ENCODE peak calls at places on chromosomes 2 and 18, in seven cellular contexts. J is H4; N is T-helper 1 cell; X is endothelial cell; A is WTC11; Q is activated CD4-positive, alpha-beta T cell treated with anti-CD3 and anti-CD28 coated beads, Interleukin-2, amount 50 U/mL, for 48 hours; B is effector memory CD8-positive, alpha-beta T cell. C is an unnamed sample.
A peak's percentile ranks its signal among the peaks of the same experiment; 100 is the strongest.

GRCh38 chr2:207385903-207386302 is 143.9 kb upstream of the CREB1 start:
- DNase-seq in J (peak; percentile 21), B (no peak), Q (no peak), A (no peak), N (no peak), X (no peak), C (no peak)

GRCh38 chr2:241844831-241845578 is 13.7 kb downstream of the PDCD1 start:
- DNase-seq in X (no peak), J (no peak), Q (no peak), B (no peak), N (no peak), A (no peak), C (no peak)

GRCh38 chr2:197073701-197074433 is 147.4 kb upstream of the PGAP1 start:
- DNase-seq in J (no peak), N (no peak), B (no peak), Q (no peak), A (no peak), X (no peak), C (peak; percentile 94)

GRCh38 chr2:229920011-229920781 is 1.6 kb downstream of the TRIP12 start:
- DNase-seq in B (peak; percentile 55), N (peak; percentile 17), Q (peak; percentile 25), A (no peak), J (no peak), X (peak; percentile 12), C (no peak)

GRCh38 chr2:23423062-23423872 is 38.3 kb downstream of the KLHL29 start:
- DNase-seq in A (peak; percentile 22), N (no peak), Q (no peak), X (no peak), B (no peak), J (no peak), C (no peak)

GRCh38 chr2:26752636-26753035 is 11.4 kb upstream of the SLC35F6 start:
- DNase-seq in N (no peak), A (no peak), J (no peak), B (no peak), Q (no peak), X (no peak), C (no peak)

GRCh38 chr18:44423826-44424225 is 256.9 kb upstream of the SETBP1 start:
- DNase-seq in N (no peak), X (no peak), Q (no peak), B (no peak), A (no peak), J (no peak), C (no peak)

GRCh38 chr2:165176780-165177179 is 27.1 kb downstream of the SCN3A start:
- DNase-seq in J (no peak), Q (no peak), A (no peak), B (no peak), N (no peak), X (no peak), C (no peak)

GRCh38 chr2:24342110-24342910 is 18.0 kb downstream of the ITSN2 start:
- DNase-seq in N (no peak), Q (no peak), J (no peak), B (no peak), A (no peak), X (no peak), C (no peak)

GRCh38 chr2:19774788-19775156 is 127.0 kb downstream of the TTC32 start:
- DNase-seq in N (no peak), Q (no peak), X (no peak), B (no peak), J (no peak), A (peak; percentile 17), C (no peak)

GRCh38 chr2:65020943-65021528 is 31.8 kb downstream of the SLC1A4 start:
- DNase-seq in Q (no peak), N (no peak), J (no peak), A (no peak), B (no peak), X (no peak), C (peak; percentile 79)

GRCh38 chr2:163345795-163346573 is 389.8 kb downstream of the FIGN start:
- DNase-seq in N (no peak), X (peak; percentile 46), B (no peak), Q (no peak), J (peak; percentile 54), A (no peak), C (no peak)

GRCh38 chr2:37388074-37388473 is 43.6 kb downstream of the QPCT start:
- DNase-seq in X (no peak), B (no peak), A (no peak), J (no peak), Q (no peak), N (no peak), C (no peak)

GRCh38 chr2:95076705-95077520 is 44.7 kb downstream of the MRPS5 start:
- DNase-seq in B (peak; percentile 80), A (peak; percentile 92), N (peak; percentile 82), J (peak; percentile 64), X (peak; percentile 80), Q (peak; percentile 95), C (peak; percentile 84)

GRCh38 chr2:177724398-177725287 is 332.1 kb downstream of the AGPS start:
- DNase-seq in J (peak; percentile 47), A (peak; percentile 72), X (peak; percentile 76), B (peak; percentile 16), N (no peak), Q (peak; percentile 52), C (peak; percentile 92)

GRCh38 chr2:109457811-109458210 is 156.0 kb downstream of the SEPTIN10 start:
- DNase-seq in N (no peak), A (no peak), B (no peak), Q (no peak), J (peak; percentile 24), X (no peak), C (no peak)

GRCh38 chr18:27227721-27228120 is 42.6 kb upstream of the CHST9 start:
- DNase-seq in A (no peak), B (no peak), J (no peak), Q (no peak), N (no peak), X (no peak), C (no peak)

GRCh38 chr2:18362696-18363095 is 197.8 kb downstream of the RDH14 start:
- DNase-seq in B (no peak), X (no peak), Q (no peak), J (no peak), A (no peak), N (no peak), C (no peak)

GRCh38 chr2:155377931-155378444 is 679.5 kb downstream of the KCNJ3 start:
- DNase-seq in X (no peak), B (no peak), A (no peak), J (peak; percentile 33), N (no peak), Q (peak; percentile 5), C (no peak)

GRCh38 chr2:160752475-160753330 is 259.1 kb upstream of the RBMS1 start:
- DNase-seq in X (no peak), J (peak; percentile 23), Q (peak; percentile 18), A (peak; percentile 21), N (no peak), B (no peak), C (no peak)

GRCh38 chr18:23498877-23499570 is 4.3 kb upstream of the RMC1 start:
- DNase-seq in Q (peak; percentile 69), X (peak; percentile 65), A (peak; percentile 63), N (peak; percentile 56), B (peak; percentile 70), J (peak; percentile 75), C (peak; percentile 78)

GRCh38 chr2:55966431-55967118 is 43.0 kb upstream of the EFEMP1 start:
- DNase-seq in J (no peak), B (no peak), A (no peak), X (no peak), Q (no peak), N (no peak), C (peak; percentile 25)

GRCh38 chr2:21052044-21052443 is 8.2 kb upstream of the APOB start:
- DNase-seq in N (no peak), Q (no peak), X (no peak), B (no peak), A (no peak), J (no peak), C (no peak)

GRCh38 chr2:44952806-44953685 is 11.5 kb downstream of the SIX3 start:
- DNase-seq in N (no peak), J (no peak), A (no peak), B (no peak), X (no peak), Q (no peak), C (no peak)